ENCODE peak calls at places on chromosomes 1 and 21, in ten cellular contexts. C is AG10803, D is sigmoid colon, V is neural crest cell, T is tibial artery, R is choroid plexus epithelial cell, F is GM20000, J is neural progenitor cell, G is breast epithelium, K is HCT116. N is an unnamed sample.
A peak's percentile ranks its signal among the peaks of the same experiment; 100 is the strongest.

GRCh38 chr21:15755125-15755524 is 25.3 kb downstream of the USP25 start:
- DNase-seq in T (no peak), D (no peak), J (no peak), F (no peak), K (no peak), V (no peak), R (no peak), C (no peak), G (no peak), N (no peak)

GRCh38 chr1:66652556-66652955 is 99.7 kb upstream of the DYNLT5 start:
- DNase-seq in J (no peak), F (no peak), C (peak; percentile 6), D (no peak), T (no peak), R (peak; percentile 92), K (no peak), G (no peak), V (no peak), N (no peak)

GRCh38 chr1:82152356-82153281 is 351.9 kb downstream of the ADGRL2 start:
- DNase-seq in C (no peak), K (no peak), G (no peak), R (no peak), V (no peak), D (no peak), T (no peak), J (no peak), F (peak; percentile 24), N (no peak)

GRCh38 chr1:151847867-151848596 is 5.5 kb downstream of the THEM5 start:
- DNase-seq in K (no peak), T (peak; percentile 58), D (peak; percentile 46), J (no peak), C (no peak), V (no peak), R (no peak), F (no peak), G (no peak), N (no peak)

GRCh38 chr1:176691251-176692228 is 228.6 kb downstream of the PAPPA2 start:
- DNase-seq in C (peak; percentile 60), F (peak; percentile 37), J (peak; percentile 80), K (peak; percentile 47), V (peak; percentile 10), R (peak; percentile 52), T (no peak), D (peak; percentile 69), G (no peak), N (peak; percentile 32)

GRCh38 chr1:227805606-227806197 is 9.8 kb upstream of the PRSS38 start:
- DNase-seq in F (no peak), K (peak; percentile 96), J (no peak), T (no peak), D (no peak), C (peak; percentile 96), R (peak; percentile 65), G (no peak), V (no peak), N (peak; percentile 97)

GRCh38 chr1:100443739-100444571 is 91.6 kb downstream of the CDC14A start:
- DNase-seq in K (no peak), D (peak; percentile 66), F (peak; percentile 16), C (no peak), G (no peak), T (no peak), J (no peak), R (peak; percentile 67), V (no peak), N (peak; percentile 9)

GRCh38 chr1:55275976-55276375 is 60.8 kb upstream of the USP24 start:
- DNase-seq in T (no peak), C (peak; percentile 82), J (no peak), G (no peak), K (no peak), R (peak; percentile 26), V (no peak), D (no peak), F (no peak), N (no peak)

GRCh38 chr1:43984855-43985254 is 5.8 kb downstream of the B4GALT2 start:
- DNase-seq in G (no peak), R (no peak), K (no peak), F (no peak), C (no peak), T (no peak), J (no peak), V (no peak), D (no peak), N (no peak)

GRCh38 chr1:21311016-21311415 is 20.8 kb upstream of the ECE1 start:
- DNase-seq in V (no peak), T (no peak), K (no peak), D (peak; percentile 86), F (no peak), G (peak; percentile 73), C (peak; percentile 58), R (no peak), J (no peak), N (no peak)

GRCh38 chr1:54403808-54404261 is 2.4 kb downstream of the SSBP3 start:
- DNase-seq in C (peak; percentile 49), V (no peak), K (no peak), G (no peak), R (peak; percentile 65), J (no peak), T (no peak), D (no peak), F (no peak), N (peak; percentile 39)

GRCh38 chr1:53754484-53755312 is 15.7 kb upstream of the GLIS1 start:
- DNase-seq in K (peak; percentile 32), R (peak; percentile 85), V (peak; percentile 39), T (no peak), F (peak; percentile 49), D (no peak), C (peak; percentile 71), J (peak; percentile 75), G (no peak), N (peak; percentile 61)

GRCh38 chr1:204726478-204726877 is 40.9 kb upstream of the LRRN2 start:
- DNase-seq in T (no peak), R (peak; percentile 19), D (no peak), J (no peak), G (no peak), C (peak; percentile 4), V (no peak), K (peak; percentile 6), F (no peak), N (peak; percentile 13)

GRCh38 chr1:211637066-211637465 is 38.4 kb downstream of the NEK2 start:
- DNase-seq in F (no peak), D (peak; percentile 58), V (no peak), C (no peak), K (no peak), T (peak; percentile 9), R (no peak), J (no peak), G (no peak), N (no peak)

GRCh38 chr1:247531937-247532336 is 4.3 kb downstream of the OR2C3 start:
- DNase-seq in V (no peak), T (no peak), G (no peak), K (no peak), J (no peak), F (no peak), C (no peak), D (no peak), R (no peak), N (no peak)
- TF ChIP-seq CTCF in V (no peak), T (no peak), G (no peak), K (peak; percentile 43), J (peak; percentile 6), F (no peak), C (no peak), D (no peak), R (no peak), N (peak; percentile 16)

GRCh38 chr1:199287632-199288031 is 648.8 kb downstream of the PTPRC start:
- DNase-seq in F (no peak), K (no peak), D (no peak), V (no peak), T (no peak), R (peak; percentile 38), C (no peak), J (no peak), G (no peak), N (no peak)
- TF ChIP-seq CTCF in F (no peak), K (no peak), D (no peak), V (peak; percentile 16), T (no peak), R (peak; percentile 22), C (no peak), J (no peak), G (no peak), N (peak; percentile 8)

GRCh38 chr1:245108909-245109308 is 45.9 kb upstream of the KIF26B start:
- DNase-seq in C (no peak), V (no peak), G (no peak), J (no peak), D (no peak), R (no peak), T (no peak), F (no peak), K (no peak), N (no peak)

GRCh38 chr1:245108251-245108650 is 46.5 kb upstream of the KIF26B start:
- DNase-seq in G (no peak), F (no peak), K (no peak), J (no peak), T (no peak), C (no peak), R (no peak), D (peak; percentile 1), V (peak; percentile 18), N (no peak)

GRCh38 chr1:245113649-245114048 is 41.1 kb upstream of the KIF26B start:
- DNase-seq in D (no peak), K (no peak), C (no peak), R (no peak), G (no peak), F (no peak), T (no peak), J (no peak), V (no peak), N (no peak)

GRCh38 chr1:245110406-245110805 is 44.4 kb upstream of the KIF26B start:
- DNase-seq in V (no peak), C (no peak), T (no peak), G (no peak), D (no peak), R (no peak), K (no peak), J (no peak), F (no peak), N (no peak)

GRCh38 chr1:245111073-245111472 is 43.7 kb upstream of the KIF26B start:
- DNase-seq in C (no peak), F (no peak), R (no peak), K (no peak), D (no peak), T (no peak), J (no peak), V (no peak), G (no peak), N (no peak)
- TF ChIP-seq CTCF in C (no peak), F (no peak), R (no peak), K (no peak), D (no peak), T (no peak), J (no peak), V (no peak), G (no peak), N (no peak)

DNA sequence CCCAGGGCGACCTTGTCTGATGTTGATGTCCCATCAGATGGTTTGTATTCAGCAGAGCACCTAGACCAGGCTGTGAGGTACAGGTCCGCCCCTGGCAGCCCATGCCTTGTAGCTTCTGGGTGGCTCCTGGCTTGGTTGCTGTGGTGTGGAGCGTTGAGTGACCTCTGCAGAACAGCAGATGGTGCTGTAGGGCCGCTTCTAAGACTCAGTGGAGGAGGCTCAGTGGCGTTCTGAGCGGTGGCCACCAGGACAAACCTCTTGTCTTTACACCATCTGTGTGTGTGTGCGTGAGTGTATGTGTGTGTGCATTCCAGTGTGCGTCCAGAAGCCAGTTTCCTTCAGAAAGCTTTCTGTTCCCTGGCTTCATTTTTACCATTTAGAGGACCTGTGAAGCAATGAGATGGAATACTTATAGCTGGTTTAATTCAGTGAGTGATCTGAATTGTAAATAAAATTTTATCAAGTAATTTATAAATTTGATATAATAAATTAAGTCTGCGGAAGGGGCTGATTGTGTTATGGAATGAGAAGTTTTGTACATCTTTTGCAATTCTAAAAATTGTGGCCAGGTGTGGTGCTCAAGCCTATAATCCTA is 66.1 kb downstream of the ADARB1 start:
- DNase-seq in R (peak; percentile 98), V (peak; percentile 69), J (peak; percentile 94), D (peak; percentile 87), C (peak; percentile 96), K (peak; percentile 79), G (peak; percentile 56), T (peak; percentile 86), F (peak; percentile 87), N (peak; percentile 94)
- TF ChIP-seq CTCF in R (peak; percentile 96), V (peak; percentile 90), J (peak; percentile 90), D (peak; percentile 70), C (peak; percentile 98), K (peak; percentile 93), G (peak; percentile 77), T (peak; percentile 74), F (peak; percentile 72), N (peak; percentile 88)